ENCODE peak calls at places on chromosomes 3 and 15, in six cellular contexts. One of them, this sample, is unnamed.

GRCh38 chr3:9965200-9965875 is 13.1 kb upstream of the PRRT3 start:
- DNase-seq in CD8-positive, alpha-beta memory T cell: no peak
- DNase-seq in HuH-7: no peak
- DNase-seq in NCI-H69: no peak
- DNase-seq in GM13977: no peak
- DNase-seq in C1 segment of cervical spinal cord: no peak
- DNase-seq in this sample: no peak

GRCh38 chr3:53261712-53262111 is 5.9 kb upstream of the TKT start:
- DNase-seq in HuH-7: no peak
- DNase-seq in C1 segment of cervical spinal cord: no peak
- DNase-seq in GM13977: no peak
- DNase-seq in NCI-H69: no peak
- DNase-seq in CD8-positive, alpha-beta memory T cell: no peak
- DNase-seq in this sample: peak

GRCh38 chr3:151404316-151404715 is 19.8 kb upstream of the P2RY12 start:
- DNase-seq in CD8-positive, alpha-beta memory T cell: no peak
- DNase-seq in GM13977: peak
- DNase-seq in C1 segment of cervical spinal cord: no peak
- DNase-seq in NCI-H69: no peak
- DNase-seq in HuH-7: no peak
- DNase-seq in this sample: peak

GRCh38 chr3:12993022-12993622 is 80.1 kb downstream of the IQSEC1 start:
- DNase-seq in C1 segment of cervical spinal cord: no peak
- DNase-seq in NCI-H69: no peak
- DNase-seq in GM13977: no peak
- DNase-seq in HuH-7: peak
- DNase-seq in CD8-positive, alpha-beta memory T cell: no peak
- DNase-seq in this sample: no peak

GRCh38 chr3:187746479-187747335 is 1.4 kb upstream of the BCL6 start:
- DNase-seq in NCI-H69: no peak
- DNase-seq in GM13977: no peak
- DNase-seq in CD8-positive, alpha-beta memory T cell: peak
- DNase-seq in HuH-7: no peak
- DNase-seq in C1 segment of cervical spinal cord: no peak
- DNase-seq in this sample: peak

GRCh38 chr3:25823314-25823713 is 33.4 kb downstream of the OXSM start:
- DNase-seq in HuH-7: no peak
- DNase-seq in NCI-H69: no peak
- DNase-seq in CD8-positive, alpha-beta memory T cell: no peak
- DNase-seq in GM13977: no peak
- DNase-seq in C1 segment of cervical spinal cord: no peak
- DNase-seq in this sample: no peak

GRCh38 chr3:37763338-37763737 is 98.3 kb upstream of the CTDSPL start:
- DNase-seq in NCI-H69: no peak
- DNase-seq in CD8-positive, alpha-beta memory T cell: no peak
- DNase-seq in GM13977: no peak
- DNase-seq in C1 segment of cervical spinal cord: no peak
- DNase-seq in HuH-7: no peak
- DNase-seq in this sample: no peak

GRCh38 chr15:75143738-75144334 is 57.8 kb upstream of the C15orf39 start:
- DNase-seq in C1 segment of cervical spinal cord: no peak
- DNase-seq in HuH-7: no peak
- DNase-seq in NCI-H69: peak
- DNase-seq in CD8-positive, alpha-beta memory T cell: no peak
- DNase-seq in GM13977: no peak
- DNase-seq in this sample: no peak

GRCh38 chr15:71050461-71050860 is 64.8 kb upstream of the THSD4 start:
- DNase-seq in HuH-7: no peak
- DNase-seq in CD8-positive, alpha-beta memory T cell: no peak
- DNase-seq in NCI-H69: no peak
- DNase-seq in GM13977: no peak
- DNase-seq in C1 segment of cervical spinal cord: no peak
- DNase-seq in this sample: peak

GRCh38 chr3:27366062-27366591 is 3.1 kb downstream of the NEK10 start:
- DNase-seq in GM13977: no peak
- DNase-seq in C1 segment of cervical spinal cord: no peak
- DNase-seq in NCI-H69: no peak
- DNase-seq in HuH-7: peak
- DNase-seq in CD8-positive, alpha-beta memory T cell: no peak
- DNase-seq in this sample: no peak

GRCh38 chr3:189664311-189664710 is 33.1 kb downstream of the TP63 start:
- DNase-seq in CD8-positive, alpha-beta memory T cell: no peak
- DNase-seq in NCI-H69: peak
- DNase-seq in HuH-7: peak
- DNase-seq in C1 segment of cervical spinal cord: no peak
- DNase-seq in GM13977: no peak
- DNase-seq in this sample: peak

GRCh38 chr3:183116051-183116614 is 16.8 kb upstream of the MCCC1 start:
- DNase-seq in NCI-H69: peak
- DNase-seq in GM13977: peak
- DNase-seq in CD8-positive, alpha-beta memory T cell: peak
- DNase-seq in C1 segment of cervical spinal cord: no peak
- DNase-seq in HuH-7: peak
- DNase-seq in this sample: peak

GRCh38 chr3:173553635-173554280 is 156.2 kb downstream of the NLGN1 start:
- DNase-seq in GM13977: no peak
- DNase-seq in C1 segment of cervical spinal cord: no peak
- DNase-seq in NCI-H69: peak
- DNase-seq in CD8-positive, alpha-beta memory T cell: no peak
- DNase-seq in HuH-7: no peak
- DNase-seq in this sample: peak

GRCh38 chr3:141499965-141500364 is 13.1 kb downstream of the RASA2 start:
- DNase-seq in CD8-positive, alpha-beta memory T cell: peak
- DNase-seq in C1 segment of cervical spinal cord: no peak
- DNase-seq in GM13977: no peak
- DNase-seq in HuH-7: no peak
- DNase-seq in NCI-H69: no peak
- DNase-seq in this sample: no peak

GRCh38 chr3:106343841-106344240 is 475.0 kb upstream of the CBLB start:
- DNase-seq in C1 segment of cervical spinal cord: no peak
- DNase-seq in CD8-positive, alpha-beta memory T cell: no peak
- DNase-seq in GM13977: no peak
- DNase-seq in HuH-7: no peak
- DNase-seq in NCI-H69: no peak
- DNase-seq in this sample: no peak

GRCh38 chr15:71656425-71656824 is 153.9 kb upstream of the NR2E3 start:
- DNase-seq in HuH-7: no peak
- DNase-seq in GM13977: no peak
- DNase-seq in CD8-positive, alpha-beta memory T cell: no peak
- DNase-seq in C1 segment of cervical spinal cord: no peak
- DNase-seq in NCI-H69: no peak
- DNase-seq in this sample: no peak

GRCh38 chr3:52456169-52456799 is 880 bp downstream of the NISCH start:
- DNase-seq in CD8-positive, alpha-beta memory T cell: no peak
- DNase-seq in C1 segment of cervical spinal cord: peak
- DNase-seq in NCI-H69: peak
- DNase-seq in GM13977: no peak
- DNase-seq in HuH-7: no peak
- DNase-seq in this sample: peak

GRCh38 chr3:197484204-197484901 is 71.4 kb downstream of the BDH1 start:
- DNase-seq in GM13977: no peak
- DNase-seq in CD8-positive, alpha-beta memory T cell: no peak
- DNase-seq in C1 segment of cervical spinal cord: no peak
- DNase-seq in HuH-7: no peak
- DNase-seq in NCI-H69: no peak
- DNase-seq in this sample: no peak

GRCh38 chr3:20700702-20701101 is 514.7 kb upstream of the SGO1 start:
- DNase-seq in C1 segment of cervical spinal cord: no peak
- DNase-seq in HuH-7: no peak
- DNase-seq in GM13977: no peak
- DNase-seq in NCI-H69: peak
- DNase-seq in CD8-positive, alpha-beta memory T cell: no peak
- DNase-seq in this sample: no peak

GRCh38 chr15:83613716-83614115 is 40.2 kb upstream of the ADAMTSL3 start:
- DNase-seq in CD8-positive, alpha-beta memory T cell: no peak
- DNase-seq in GM13977: no peak
- DNase-seq in HuH-7: no peak
- DNase-seq in C1 segment of cervical spinal cord: no peak
- DNase-seq in NCI-H69: no peak
- DNase-seq in this sample: no peak

This sample was measured in mammary epithelial cell.